ENCODE peak calls at places on chromosomes 3 and 15, in ten cellular contexts. Z is heart left ventricle, U is fibroblast of pulmonary artery, S is aorta, R is lung microvascular endothelial cell, H is SIG-M5, C is cerebellar cortex, A is amygdala, O is T follicular helper cell, L is thoracic aorta. E is an unnamed sample.

GRCh38 chr3:43997788-43998373 is 243.8 kb upstream of the TOPAZ1 start:
- DNase-seq in A (no peak), R (no peak), U (no peak), H (no peak), Z (no peak), S (no peak), C (no peak), L (no peak), O (no peak), E (no peak)

GRCh38 chr3:116059421-116060096 is 385.7 kb downstream of the LSAMP start:
- DNase-seq in Z (no peak), A (no peak), C (peak), O (no peak), U (peak), R (no peak), H (no peak), S (no peak), L (no peak), E (peak)

GRCh38 chr3:188021502-188022040 is 132.4 kb upstream of the LPP start:
- DNase-seq in C (no peak), R (no peak), H (no peak), S (no peak), A (no peak), Z (no peak), L (no peak), U (peak), O (no peak), E (peak)

GRCh38 chr15:44087578-44088190 is 107.4 kb downstream of the FRMD5 start:
- DNase-seq in L (no peak), A (no peak), R (no peak), S (no peak), O (no peak), Z (no peak), H (no peak), C (no peak), U (peak), E (peak)

GRCh38 chr15:90219421-90220141 is 14.2 kb downstream of the CIB1 start:
- DNase-seq in A (no peak), U (no peak), S (peak), L (no peak), O (peak), C (no peak), R (peak), H (no peak), Z (no peak), E (no peak)

GRCh38 chr15:52653451-52653964 is 25.7 kb downstream of the ATOSA start:
- DNase-seq in U (peak), R (peak), Z (no peak), A (no peak), H (no peak), C (peak), L (no peak), O (no peak), S (no peak), E (peak)

GRCh38 chr3:154931484-154931883 is 148.6 kb upstream of the MME start:
- DNase-seq in H (no peak), Z (no peak), R (no peak), S (no peak), O (no peak), U (peak), C (no peak), A (no peak), L (no peak), E (peak)

GRCh38 chr3:148930785-148931184 is 60.6 kb upstream of the GYG1 start:
- DNase-seq in C (no peak), Z (no peak), H (no peak), R (no peak), O (no peak), L (no peak), A (no peak), U (no peak), S (no peak), E (no peak)

GRCh38 chr15:95557226-95558046 is 773.1 kb upstream of the NR2F2 start:
- DNase-seq in L (no peak), C (no peak), R (peak), U (peak), H (no peak), O (no peak), A (no peak), S (no peak), Z (peak), E (peak)

GRCh38 chr3:172194702-172195392 is 155.5 kb downstream of the FNDC3B start:
- DNase-seq in S (no peak), O (no peak), U (peak), C (no peak), Z (no peak), L (no peak), A (no peak), H (no peak), R (no peak), E (no peak)

GRCh38 chr3:195352895-195353488 is 82.0 kb upstream of the XXYLT1 start:
- DNase-seq in A (no peak), O (no peak), Z (no peak), L (no peak), R (no peak), C (no peak), U (peak), S (no peak), H (no peak), E (peak)

GRCh38 chr15:63323798-63324651 is 46.6 kb downstream of the APH1B start:
- DNase-seq in S (no peak), U (no peak), R (no peak), Z (no peak), O (no peak), H (no peak), C (peak), A (no peak), L (no peak), E (no peak)

GRCh38 chr3:18758047-18758704 is 333.0 kb upstream of the SATB1 start:
- DNase-seq in L (no peak), U (peak), C (peak), R (peak), A (no peak), H (peak), S (no peak), O (peak), Z (no peak), E (peak)

GRCh38 chr15:23629234-23629805 is 18.3 kb downstream of the MAGEL2 start:
- DNase-seq in Z (no peak), U (peak), C (no peak), L (no peak), R (peak), S (no peak), O (no peak), H (no peak), A (no peak), E (no peak)

GRCh38 chr3:149970716-149971402 is at the start of gene PFN2:
- DNase-seq in O (peak), L (peak), Z (peak), R (peak), A (no peak), H (no peak), U (peak), C (peak), S (peak), E (no peak)

GRCh38 chr3:11995061-11995460 is 9.1 kb upstream of the SYN2 start:
- DNase-seq in A (no peak), C (no peak), R (no peak), U (no peak), S (no peak), L (no peak), O (no peak), Z (no peak), H (no peak), E (no peak)

GRCh38 chr3:172034786-172035685 is 4.3 kb upstream of the FNDC3B start:
- DNase-seq in S (no peak), H (no peak), C (peak), O (no peak), R (peak), L (no peak), A (no peak), U (peak), Z (no peak), E (no peak)

GRCh38 chr3:149009732-149010131 is 18.4 kb downstream of the GYG1 start:
- DNase-seq in U (no peak), C (no peak), L (no peak), Z (no peak), A (no peak), R (no peak), S (no peak), O (no peak), H (no peak), E (no peak)

GRCh38 chr3:99012051-99012450 is 110.6 kb upstream of the DCBLD2 start:
- DNase-seq in Z (no peak), O (no peak), R (no peak), U (peak), C (no peak), L (no peak), H (no peak), A (no peak), S (peak), E (no peak)

GRCh38 chr3:143243686-143244085 is 124.1 kb downstream of the CHST2 start:
- DNase-seq in S (no peak), Z (no peak), A (no peak), U (no peak), O (no peak), R (no peak), L (no peak), H (no peak), C (no peak), E (no peak)

GRCh38 chr3:134476306-134476705 is 9.5 kb downstream of the ANAPC13 start:
- DNase-seq in Z (no peak), O (no peak), R (no peak), H (no peak), S (no peak), C (no peak), A (no peak), U (no peak), L (no peak), E (no peak)

GRCh38 chr15:100627789-100628395 is 25.5 kb downstream of the ASB7 start:
- DNase-seq in S (no peak), R (peak), O (peak), U (peak), Z (peak), L (no peak), A (no peak), C (peak), H (no peak), E (peak)

GRCh38 chr15:101531170-101531569 is 41.7 kb upstream of the PCSK6 start:
- DNase-seq in C (no peak), U (no peak), O (no peak), A (no peak), S (no peak), Z (no peak), R (no peak), H (no peak), L (no peak), E (no peak)

GRCh38 chr3:175357758-175358157 is 498.6 kb downstream of the NAALADL2 start:
- DNase-seq in L (no peak), Z (no peak), C (no peak), H (no peak), S (no peak), A (no peak), O (no peak), R (peak), U (no peak), E (no peak)

GRCh38 chr3:188947983-188948657 is 223.7 kb upstream of the TPRG1 start:
- DNase-seq in S (peak), R (peak), O (no peak), Z (peak), C (peak), U (peak), H (peak), L (peak), A (peak), E (peak)

GRCh38 chr15:76286231-76286879 is 24.9 kb downstream of the ETFA start:
- DNase-seq in O (no peak), S (no peak), R (peak), U (no peak), H (no peak), C (no peak), L (no peak), Z (no peak), A (no peak), E (no peak)

GRCh38 chr15:63628123-63628822 is 31.1 kb downstream of the FBXL22 start:
- DNase-seq in H (no peak), C (peak), S (no peak), R (no peak), Z (no peak), A (no peak), L (no peak), O (no peak), U (no peak), E (no peak)

GRCh38 chr3:134356411-134357040 is 17.7 kb downstream of the AMOTL2 start:
- DNase-seq in A (no peak), H (no peak), Z (peak), O (no peak), S (peak), C (no peak), R (no peak), L (no peak), U (no peak), E (no peak)

GRCh38 chr3:54240319-54240718 is 118.0 kb downstream of the CACNA2D3 start:
- DNase-seq in S (no peak), U (no peak), A (no peak), L (no peak), C (no peak), H (no peak), Z (no peak), O (no peak), R (no peak), E (no peak)

GRCh38 chr3:179236676-179237301 is 14.1 kb downstream of the KCNMB3 start:
- DNase-seq in L (no peak), S (no peak), Z (no peak), A (no peak), H (no peak), O (no peak), U (no peak), R (no peak), C (no peak), E (no peak)

GRCh38 chr15:55993804-55994539 is 560 bp upstream of the NEDD4 start:
- DNase-seq in C (peak), R (peak), Z (no peak), L (no peak), H (no peak), S (no peak), U (peak), O (no peak), A (no peak), E (peak)

GRCh38 chr3:157103280-157103679 is 56.7 kb downstream of the CCNL1 start:
- DNase-seq in S (no peak), C (no peak), H (no peak), O (no peak), A (no peak), L (no peak), U (no peak), Z (no peak), R (no peak), E (no peak)

GRCh38 chr3:14429237-14429636 is 26.8 kb downstream of the SLC6A6 start:
- DNase-seq in U (no peak), H (no peak), S (no peak), C (no peak), R (no peak), Z (peak), A (peak), O (peak), L (no peak), E (no peak)

GRCh38 chr15:46848704-46849103 is 868.6 kb upstream of the SEMA6D start:
- DNase-seq in U (peak), C (no peak), R (no peak), O (no peak), L (no peak), H (no peak), S (no peak), Z (no peak), A (no peak), E (no peak)